ENCODE peak calls at places on chromosomes 12 and 14, in seven cellular contexts. V is aorta, F is GM10248, G is Kasumi-1, S is retina, H is AG10803, A is Peyer's patch. O is an unnamed sample.

GRCh38 chr14:22598896-22599244 is 770 bp downstream of the ABHD4 start:
- DNase-seq in H (peak; percentile 60), G (peak; percentile 17), A (peak; percentile 74), S (no peak), F (peak; percentile 43), V (no peak), O (no peak)

GRCh38 chr14:102487204-102487577 is 22.4 kb downstream of the ANKRD9 start:
- DNase-seq in S (no peak), V (peak; percentile 37), F (no peak), H (no peak), A (no peak), G (no peak), O (no peak)

GRCh38 chr12:52442600-52443061 is 8.5 kb upstream of the KRT75 start:
- DNase-seq in G (no peak), F (no peak), A (no peak), S (no peak), V (no peak), H (peak; percentile 87), O (no peak)

GRCh38 chr14:102848830-102849521 is 71.7 kb downstream of the TRAF3 start:
- DNase-seq in S (no peak), A (peak; percentile 67), F (no peak), G (no peak), H (peak; percentile 62), V (peak; percentile 77), O (no peak)

GRCh38 chr12:10974965-10975364 is 11.7 kb downstream of the TAS2R50 start:
- DNase-seq in A (no peak), H (no peak), V (no peak), F (no peak), G (no peak), S (no peak), O (no peak)

GRCh38 chr14:81170104-81170828 is 50.5 kb downstream of the GTF2A1 start:
- DNase-seq in V (peak; percentile 97), A (peak; percentile 97), S (peak; percentile 97), F (peak; percentile 86), H (peak; percentile 87), G (peak; percentile 92), O (peak; percentile 90)

GRCh38 chr12:126747530-126748149 is 1519.3 kb upstream of the TMEM132C start:
- DNase-seq in A (peak; percentile 65), H (peak; percentile 12), G (peak; percentile 5), F (peak; percentile 27), S (peak; percentile 43), V (peak; percentile 49), O (peak; percentile 19)

GRCh38 chr12:1917172-1918070 is 1.0 kb downstream of the CACNA2D4 start:
- DNase-seq in F (peak; percentile 15), G (peak; percentile 44), V (peak; percentile 62), A (no peak), S (peak; percentile 5), H (no peak), O (peak; percentile 87)

GRCh38 chr14:99156026-99156425 is 116.0 kb downstream of the BCL11B start:
- DNase-seq in A (peak; percentile 5), H (no peak), V (no peak), G (no peak), F (no peak), S (peak; percentile 28), O (no peak)

GRCh38 chr12:31117203-31118011 is 43.7 kb downstream of the DDX11 start:
- DNase-seq in S (peak; percentile 82), H (no peak), F (peak; percentile 65), G (peak; percentile 31), V (no peak), A (peak; percentile 78), O (no peak)

GRCh38 chr12:40208707-40209106 is 16.1 kb upstream of the LRRK2 start:
- DNase-seq in G (no peak), H (no peak), V (peak; percentile 59), A (peak; percentile 67), S (no peak), F (no peak), O (peak; percentile 88)

GRCh38 chr14:96861568-96862310 is 64.6 kb downstream of the VRK1 start:
- DNase-seq in G (no peak), F (no peak), A (no peak), S (no peak), V (no peak), H (no peak), O (no peak)

GRCh38 chr12:9710584-9711375 is 22.1 kb downstream of the CLECL1 start:
- DNase-seq in H (no peak), A (no peak), V (no peak), S (no peak), F (no peak), G (no peak), O (no peak)

GRCh38 chr12:65948320-65949008 is 124.2 kb downstream of the HMGA2 start:
- DNase-seq in A (no peak), V (peak; percentile 64), G (no peak), F (no peak), H (peak; percentile 95), S (peak; percentile 42), O (no peak)

GRCh38 chr12:72074956-72075355 is 136.3 kb downstream of the TPH2 start:
- DNase-seq in A (no peak), H (no peak), F (no peak), S (no peak), G (no peak), V (no peak), O (no peak)

GRCh38 chr12:65695077-65695865 is 129.0 kb upstream of the HMGA2 start:
- DNase-seq in V (peak; percentile 73), H (peak; percentile 94), S (no peak), F (no peak), G (no peak), A (peak; percentile 56), O (peak; percentile 41)

GRCh38 chr14:39015360-39015961 is 87.6 kb downstream of the SEC23A start:
- DNase-seq in A (peak; percentile 70), F (peak; percentile 66), H (peak; percentile 62), S (no peak), V (no peak), G (peak; percentile 86), O (peak; percentile 56)

GRCh38 chr14:34318014-34318413 is 144.0 kb downstream of the SPTSSA start:
- DNase-seq in V (no peak), F (no peak), H (no peak), G (no peak), S (no peak), A (no peak), O (no peak)

GRCh38 chr12:82486524-82487235 is 128.4 kb downstream of the METTL25 start:
- DNase-seq in H (peak; percentile 5), G (no peak), S (no peak), F (no peak), V (no peak), A (no peak), O (no peak)

GRCh38 chr12:26692417-26692816 is 140.6 kb downstream of the ITPR2 start:
- DNase-seq in A (no peak), F (no peak), S (no peak), H (no peak), G (no peak), V (no peak), O (no peak)

GRCh38 chr12:3732901-3733300 is 20.0 kb downstream of the CRACR2A start:
- DNase-seq in G (no peak), A (peak; percentile 66), V (no peak), F (no peak), S (no peak), H (no peak), O (no peak)

GRCh38 chr12:3256103-3256551 is 178.9 kb downstream of the TSPAN9 start:
- DNase-seq in S (peak; percentile 56), G (no peak), V (no peak), A (no peak), F (no peak), H (no peak), O (no peak)

GRCh38 chr14:75123991-75124390 is 2.9 kb downstream of the NEK9 start:
- DNase-seq in A (peak; percentile 66), F (no peak), G (peak; percentile 88), S (no peak), H (peak; percentile 58), V (no peak), O (peak; percentile 49)

GRCh38 chr12:100716949-100717732 is 77.4 kb upstream of the ANO4 start:
- DNase-seq in G (no peak), V (no peak), S (peak; percentile 70), F (no peak), H (peak; percentile 31), A (no peak), O (no peak)

GRCh38 chr14:33184587-33184986 is 245.9 kb downstream of the NPAS3 start:
- DNase-seq in S (no peak), G (no peak), H (peak; percentile 29), V (no peak), A (no peak), F (no peak), O (no peak)

GRCh38 chr14:23910081-23910875 is 43.3 kb upstream of the DHRS4 start:
- DNase-seq in V (no peak), A (peak; percentile 68), S (peak; percentile 36), H (peak; percentile 54), G (peak; percentile 65), F (peak; percentile 50), O (no peak)

GRCh38 chr12:16939871-16940306 is 333.9 kb upstream of the LMO3 start:
- DNase-seq in H (peak; percentile 42), S (peak; percentile 7), G (peak; percentile 98), A (no peak), V (no peak), F (peak; percentile 46), O (peak; percentile 81)

O was measured in MV-4-11.